ENCODE peak calls at places on chromosomes 3 and 15, in six cellular contexts. E, X, D, H, L and R are unnamed samples.

GRCh38 chr15:25790003-25790660 is 73.0 kb downstream of the ATP10A start:
- DNase-seq in E (peak), X (no peak), D (no peak), H (no peak), L (no peak), R (no peak)

GRCh38 chr15:81155375-81156218 is 21.5 kb downstream of the CFAP161 start:
- DNase-seq in E (no peak), X (no peak), D (no peak), H (no peak), L (no peak), R (no peak)

GRCh38 chr3:108001457-108001856 is 89.4 kb downstream of the CD47 start:
- DNase-seq in E (peak), X (no peak), D (no peak), H (no peak), L (no peak), R (peak)

GRCh38 chr3:146187334-146187950 is 26.5 kb upstream of the PLOD2 start:
- DNase-seq in E (peak), X (no peak), D (no peak), H (no peak), L (no peak), R (no peak)

GRCh38 chr3:27323087-27323570 is 46.1 kb downstream of the NEK10 start:
- DNase-seq in E (no peak), X (no peak), D (no peak), H (no peak), L (no peak), R (no peak)

GRCh38 chr3:58743296-58743695 is 76.7 kb upstream of the FAM3D start:
- DNase-seq in E (no peak), X (no peak), D (no peak), H (no peak), L (no peak), R (no peak)

GRCh38 chr15:38588672-38589071 is 24.1 kb upstream of the RASGRP1 start:
- DNase-seq in E (no peak), X (no peak), D (no peak), H (no peak), L (no peak), R (no peak)

GRCh38 chr15:23866832-23867231 is 179.7 kb upstream of the NDN start:
- DNase-seq in E (no peak), X (no peak), D (no peak), H (no peak), L (no peak), R (no peak)

GRCh38 chr15:55786341-55786740 is 43.4 kb upstream of the PRTG start:
- DNase-seq in E (no peak), X (no peak), D (no peak), H (no peak), L (peak), R (no peak)

GRCh38 chr3:68874551-68875348 is 57.6 kb downstream of the TAFA4 start:
- DNase-seq in E (no peak), X (no peak), D (no peak), H (no peak), L (no peak), R (no peak)

GRCh38 chr3:13706886-13707285 is 158.0 kb downstream of the FBLN2 start:
- DNase-seq in E (no peak), X (no peak), D (peak), H (no peak), L (no peak), R (no peak)

GRCh38 chr3:32815812-32816438 is 1.9 kb upstream of the TRIM71 start:
- DNase-seq in E (no peak), X (no peak), D (no peak), H (no peak), L (no peak), R (no peak)

GRCh38 chr3:99747915-99748314 is 69.7 kb upstream of the CMSS1 start:
- DNase-seq in E (no peak), X (no peak), D (no peak), H (no peak), L (no peak), R (peak)

GRCh38 chr3:131322946-131323505 is 58.5 kb upstream of the NUDT16 start:
- DNase-seq in E (no peak), X (no peak), D (no peak), H (no peak), L (no peak), R (no peak)

GRCh38 chr15:94066811-94067210 is 164.6 kb upstream of the MCTP2 start:
- DNase-seq in E (no peak), X (no peak), D (no peak), H (no peak), L (no peak), R (no peak)

GRCh38 chr3:12336099-12336498 is 47.2 kb downstream of the PPARG start:
- DNase-seq in E (no peak), X (no peak), D (no peak), H (no peak), L (no peak), R (no peak)

GRCh38 chr15:74196175-74196574 is 6.4 kb downstream of the STRA6 start:
- DNase-seq in E (peak), X (no peak), D (no peak), H (no peak), L (no peak), R (peak)

GRCh38 chr3:185933374-185933950 is 4.4 kb downstream of the TRA2B start:
- DNase-seq in E (no peak), X (no peak), D (no peak), H (no peak), L (no peak), R (no peak)

GRCh38 chr3:50210510-50211367 is 5.7 kb downstream of the SLC38A3 start:
- DNase-seq in E (no peak), X (no peak), D (no peak), H (no peak), L (peak), R (no peak)

GRCh38 chr15:63504979-63505841 is 817 bp downstream of the USP3 start:
- DNase-seq in E (peak), X (peak), D (peak), H (no peak), L (peak), R (peak)

GRCh38 chr3:194928831-194929594 is 243.3 kb downstream of the FAM43A start:
- DNase-seq in E (peak), X (no peak), D (no peak), H (no peak), L (peak), R (peak)